ENCODE peak calls at places on chromosomes 3 and 15, in four cellular contexts. Y, G, Q and H are unnamed samples.

GRCh38 chr3:77045686-77046085 is 5.8 kb downstream of the ROBO2 start:
- DNase-seq in Y (no peak), G (no peak), Q (no peak), H (no peak)

GRCh38 chr15:68211656-68212320 is 6.7 kb upstream of the CALML4 start:
- DNase-seq in Y (no peak), G (no peak), Q (no peak), H (no peak)

GRCh38 chr15:74420193-74420905 is 13.4 kb downstream of the SEMA7A start:
- DNase-seq in Y (no peak), G (no peak), Q (peak; percentile 65), H (no peak)

GRCh38 chr3:162865466-162865865 is 1368.9 kb downstream of the OTOL1 start:
- DNase-seq in Y (no peak), G (no peak), Q (no peak), H (no peak)

GRCh38 chr3:122512284-122512683 is 2.5 kb downstream of the KPNA1 start:
- DNase-seq in Y (no peak), G (no peak), Q (no peak), H (no peak)

GRCh38 chr3:98741121-98741716 is 21.9 kb upstream of the ST3GAL6 start:
- DNase-seq in Y (peak; percentile 61), G (no peak), Q (peak; percentile 70), H (no peak)

GRCh38 chr3:126473292-126474168 is 2.2 kb downstream of the ZXDC start:
- DNase-seq in Y (no peak), G (no peak), Q (no peak), H (no peak)

GRCh38 chr3:12155833-12156232 is 2.9 kb downstream of the TIMP4 start:
- DNase-seq in Y (peak; percentile 87), G (no peak), Q (peak; percentile 91), H (no peak)

GRCh38 chr3:102059145-102059943 is 210.0 kb downstream of the NFKBIZ start:
- DNase-seq in Y (no peak), G (no peak), Q (no peak), H (no peak)

GRCh38 chr15:80439140-80439539 is 35.0 kb downstream of the ARNT2 start:
- DNase-seq in Y (no peak), G (no peak), Q (no peak), H (no peak)

GRCh38 chr3:4994823-4995499 is 15.7 kb downstream of the BHLHE40 start:
- DNase-seq in Y (peak; percentile 95), G (no peak), Q (peak; percentile 96), H (no peak)

GRCh38 chr3:170740726-170741591 is 129.0 kb downstream of the RPL22L1 start:
- DNase-seq in Y (peak; percentile 78), G (no peak), Q (peak; percentile 82), H (no peak)

GRCh38 chr3:44016818-44017217 is 224.9 kb upstream of the TOPAZ1 start:
- DNase-seq in Y (no peak), G (no peak), Q (no peak), H (no peak)

GRCh38 chr3:172078721-172079120 is 39.3 kb downstream of the FNDC3B start:
- DNase-seq in Y (no peak), G (no peak), Q (no peak), H (no peak)

GRCh38 chr3:196208942-196209695 is 2.1 kb downstream of the ZDHHC19 start:
- DNase-seq in Y (no peak), G (no peak), Q (no peak), H (no peak)

GRCh38 chr3:115042351-115042750 is 104.7 kb downstream of the ZBTB20 start:
- DNase-seq in Y (no peak), G (no peak), Q (peak; percentile 15), H (no peak)

GRCh38 chr3:119352863-119353527 is 58.8 kb downstream of the ARHGAP31 start:
- DNase-seq in Y (peak; percentile 62), G (no peak), Q (peak; percentile 74), H (peak; percentile 73)

GRCh38 chr3:12809435-12809834 is 13.0 kb downstream of the CAND2 start:
- DNase-seq in Y (no peak), G (no peak), Q (no peak), H (no peak)

GRCh38 chr15:54273928-54274327 is 295.7 kb downstream of the UNC13C start:
- DNase-seq in Y (no peak), G (peak; percentile 8), Q (no peak), H (peak; percentile 41)

GRCh38 chr3:114290911-114291901 is 2.6 kb upstream of the TIGIT start:
- DNase-seq in Y (no peak), G (peak; percentile 70), Q (peak; percentile 15), H (peak; percentile 98)

GRCh38 chr15:80778964-80779657 is at the start of gene CEMIP:
- DNase-seq in Y (peak; percentile 47), G (peak; percentile 94), Q (peak; percentile 69), H (no peak)

GRCh38 chr15:41647269-41647668 is 12.9 kb upstream of the MGA start:
- DNase-seq in Y (no peak), G (no peak), Q (no peak), H (no peak)

GRCh38 chr15:89430530-89431341 is 65.6 kb downstream of the RHCG start:
- DNase-seq in Y (peak; percentile 11), G (peak; percentile 94), Q (peak; percentile 41), H (peak; percentile 94)

GRCh38 chr3:133246119-133246518 is 153.7 kb upstream of the BFSP2 start:
- DNase-seq in Y (peak; percentile 11), G (peak; percentile 38), Q (peak; percentile 22), H (no peak)

GRCh38 chr3:179450321-179450720 is 949 bp downstream of the GNB4 start:
- DNase-seq in Y (peak; percentile 15), G (no peak), Q (peak; percentile 22), H (no peak)

GRCh38 chr3:24472358-24472757 is 22.3 kb downstream of the THRB start:
- DNase-seq in Y (peak; percentile 11), G (no peak), Q (peak; percentile 29), H (no peak)

GRCh38 chr3:31377045-31377642 is 155.6 kb upstream of the STT3B start:
- DNase-seq in Y (peak; percentile 91), G (no peak), Q (peak; percentile 93), H (no peak)

DNA sequence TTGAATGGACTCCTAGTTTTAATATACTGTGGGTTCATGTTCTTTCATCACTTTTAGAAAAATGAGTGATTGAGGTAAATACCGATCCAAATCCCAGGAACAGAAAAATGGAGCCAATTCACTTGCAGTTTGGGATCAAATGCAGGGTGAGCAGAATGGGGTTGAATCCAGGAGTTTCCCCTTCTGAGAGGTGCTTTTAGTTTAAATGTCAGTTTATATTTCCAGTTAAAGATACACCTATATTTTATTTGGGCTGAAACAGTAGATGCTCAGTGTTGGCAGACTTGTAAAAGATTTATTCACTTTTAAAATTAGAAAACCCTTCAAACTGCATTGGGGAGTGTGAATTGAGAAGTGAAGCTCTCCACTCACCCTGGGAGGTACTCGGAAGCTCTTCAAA is 2.6 kb downstream of the TRIM71 start:
- DNase-seq in Y (no peak), G (no peak), Q (no peak), H (no peak)
- H3K9ac ChIP-seq in Y (no peak overlapping the region), G (no peak overlapping the region), Q (no peak overlapping the region), H (no peak overlapping the region)

DNA sequence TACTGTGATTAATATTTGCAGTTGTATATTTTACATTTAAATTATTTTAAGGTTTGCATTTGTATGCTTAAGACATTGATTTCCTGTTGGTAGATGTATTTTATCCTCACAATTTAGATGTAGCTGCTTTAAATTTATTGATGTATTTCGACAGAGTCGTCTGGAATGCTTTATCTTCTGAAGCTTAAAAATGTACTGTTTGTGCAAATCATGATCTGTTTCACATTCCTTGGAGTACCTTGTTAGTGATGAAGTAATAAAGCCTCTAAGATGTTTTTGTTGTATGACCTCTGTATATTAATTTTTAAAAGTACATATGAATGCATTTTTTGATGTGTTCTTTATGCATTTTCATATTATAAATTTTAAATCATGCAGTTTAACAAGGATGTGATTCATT is 1.9 kb downstream of the CHD2 start:
- DNase-seq in Y (no peak), G (no peak), Q (no peak), H (no peak)
- H3K27ac ChIP-seq in Y (peak overlapping the region; percentile 99), G (peak overlapping the region; percentile 99), Q (peak overlapping the region; percentile 99), H (peak overlapping the region; percentile 95)

GRCh38 chr3:71028802-71029201 is 554.7 kb downstream of the FOXP1 start:
- DNase-seq in Y (no peak), G (no peak), Q (no peak), H (no peak)
- H3K4me1 ChIP-seq in Y (no peaks in the 10 kb centered on the region), G (peaks cover 12% of the 10 kb centered on the region), Q (no peaks in the 10 kb centered on the region), H (peaks cover 3% of the 10 kb centered on the region)

GRCh38 chr3:184175506-184175905 is 851 bp downstream of the AP2M1 start:
- DNase-seq in Y (no peak), G (no peak), Q (no peak), H (peak; percentile 64)

GRCh38 chr3:184173374-184173722 is 1.3 kb upstream of the AP2M1 start:
- DNase-seq in Y (no peak), G (no peak), Q (no peak), H (no peak)

GRCh38 chr3:184174646-184175492 is at the start of gene AP2M1:
- DNase-seq in Y (peak; percentile 98), G (peak; percentile 95), Q (peak; percentile 99), H (peak; percentile 100)

GRCh38 chr3:184172681-184173373 is 1.8 kb upstream of the AP2M1 start:
- DNase-seq in Y (peak; percentile 92), G (no peak), Q (peak; percentile 94), H (no peak)

GRCh38 chr3:184174278-184174645 is 393 bp upstream of the AP2M1 start:
- DNase-seq in Y (no peak), G (no peak), Q (no peak), H (no peak)
- H3K9ac ChIP-seq in Y (no peak overlapping the region), G (no peak overlapping the region), Q (no peak overlapping the region), H (peak overlapping the region; percentile 35)

DNA sequence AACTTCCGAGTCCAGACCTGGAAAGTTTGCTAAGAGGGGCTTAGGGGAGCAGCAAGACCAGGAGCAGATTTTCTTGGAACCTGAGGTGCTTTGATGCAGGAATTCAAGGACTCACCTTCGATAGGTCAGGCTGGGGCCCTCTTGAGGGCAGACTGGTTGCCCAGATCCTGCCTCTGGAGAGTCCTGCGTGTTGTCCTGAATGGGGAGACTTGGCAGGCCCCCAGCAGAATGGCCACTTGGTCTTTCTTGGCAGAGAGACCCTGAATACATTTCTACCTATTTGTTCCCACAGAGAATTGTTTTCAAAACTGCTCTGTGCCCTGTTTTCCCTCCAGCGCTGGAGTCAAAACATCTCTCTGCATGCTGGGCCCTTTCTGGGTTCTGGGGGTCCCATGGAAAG is 4.2 kb downstream of the KLF13 start:
- DNase-seq in Y (no peak), G (no peak), Q (no peak), H (no peak)
- H3K27ac ChIP-seq in Y (no peak overlapping the region), G (no peak overlapping the region), Q (no peak overlapping the region), H (peak overlapping the region; percentile 40)

GRCh38 chr3:187968883-187969580 is 184.9 kb upstream of the LPP start:
- DNase-seq in Y (peak; percentile 60), G (no peak), Q (peak; percentile 59), H (no peak)
- H3K4me1 ChIP-seq in Y (no peaks in the 10 kb centered on the region), G (no peaks in the 10 kb centered on the region), Q (peaks cover 5% of the 10 kb centered on the region), H (peaks cover 99% of the 10 kb centered on the region)

GRCh38 chr3:143182861-143183667 is 63.5 kb downstream of the CHST2 start:
- DNase-seq in Y (no peak), G (no peak), Q (no peak), H (no peak)
- H3K9ac ChIP-seq in Y (no peak overlapping the region), G (no peak overlapping the region), Q (no peak overlapping the region), H (no peak overlapping the region)

DNA sequence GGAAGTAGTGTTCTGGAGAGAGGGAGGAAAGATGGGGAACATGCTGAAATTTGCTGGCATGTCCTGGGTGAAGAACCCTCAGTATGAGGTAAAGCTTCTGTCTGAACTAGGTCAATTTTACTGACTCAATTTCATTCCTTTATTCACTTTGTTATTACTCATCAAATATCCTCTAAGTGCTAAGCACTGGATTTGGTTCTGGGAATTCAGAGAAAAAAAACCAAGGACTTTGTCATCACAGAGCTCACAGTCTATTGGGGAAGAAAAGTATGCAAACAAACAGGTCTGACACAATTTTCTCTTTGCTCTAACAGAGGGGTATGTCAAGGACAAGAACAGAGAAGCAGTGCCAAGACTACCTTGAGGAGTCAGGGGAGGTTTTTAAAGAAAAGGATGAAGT is 68.0 kb downstream of the TFG start:
- DNase-seq in Y (peak; percentile 65), G (no peak), Q (peak; percentile 75), H (no peak)
- H3K27ac ChIP-seq in Y (peak overlapping the region; percentile 37), G (no peak overlapping the region), Q (no peak overlapping the region), H (no peak overlapping the region)